ENCODE peak calls at places on chromosome 12, in five cellular contexts. Z, U, R, Q and W are unnamed samples.

GRCh38 chr12:107130830-107131760 is 37.7 kb upstream of the CRY1 start:
- DNase-seq in Z (no peak), U (no peak), R (no peak), Q (no peak), W (no peak)

GRCh38 chr12:47939009-47939601 is 24.3 kb upstream of the TMEM106C start:
- DNase-seq in Z (no peak), U (no peak), R (peak), Q (no peak), W (no peak)

GRCh38 chr12:112645586-112645985 is 146.0 kb upstream of the RPH3A start:
- DNase-seq in Z (no peak), U (no peak), R (no peak), Q (no peak), W (no peak)

GRCh38 chr12:29616664-29617409 is 119.4 kb upstream of the OVCH1 start:
- DNase-seq in Z (peak), U (no peak), R (no peak), Q (no peak), W (peak)

GRCh38 chr12:19169222-19169621 is 39.7 kb downstream of the PLEKHA5 start:
- DNase-seq in Z (no peak), U (no peak), R (no peak), Q (no peak), W (no peak)

GRCh38 chr12:49697808-49698207 is 9.4 kb downstream of the FMNL3 start:
- DNase-seq in Z (no peak), U (no peak), R (no peak), Q (no peak), W (no peak)

GRCh38 chr12:10940389-10940788 is 1.3 kb upstream of the TAS2R14 start:
- DNase-seq in Z (peak), U (no peak), R (no peak), Q (no peak), W (peak)

GRCh38 chr12:56880416-56881035 is 53.7 kb downstream of the SDR9C7 start:
- DNase-seq in Z (peak), U (no peak), R (no peak), Q (no peak), W (no peak)

GRCh38 chr12:1007994-1008393 is 17.0 kb downstream of the ERC1 start:
- DNase-seq in Z (no peak), U (no peak), R (no peak), Q (no peak), W (no peak)

GRCh38 chr12:53532524-53533445 is 25.5 kb upstream of the NPFF start:
- DNase-seq in Z (peak), U (no peak), R (no peak), Q (no peak), W (no peak)

GRCh38 chr12:114777052-114777451 is 93.1 kb upstream of the TBX3 start:
- DNase-seq in Z (peak), U (no peak), R (no peak), Q (no peak), W (peak)

GRCh38 chr12:108589028-108589839 is 8.7 kb downstream of the TMEM119 start:
- DNase-seq in Z (peak), U (no peak), R (no peak), Q (peak), W (peak)

GRCh38 chr12:128388461-128388921 is 121.5 kb downstream of the TMEM132C start:
- DNase-seq in Z (peak), U (peak), R (no peak), Q (no peak), W (no peak)

GRCh38 chr12:94247256-94247655 is 98.9 kb downstream of the PLXNC1 start:
- DNase-seq in Z (no peak), U (no peak), R (no peak), Q (peak), W (peak)

GRCh38 chr12:68785358-68785757 is 22.6 kb upstream of the MDM2 start:
- DNase-seq in Z (peak), U (no peak), R (no peak), Q (no peak), W (no peak)

GRCh38 chr12:65663097-65663496 is 161.2 kb upstream of the HMGA2 start:
- DNase-seq in Z (no peak), U (no peak), R (no peak), Q (no peak), W (no peak)

GRCh38 chr12:6116481-6117021 is 7.9 kb downstream of the VWF start:
- DNase-seq in Z (peak), U (no peak), R (no peak), Q (no peak), W (no peak)

GRCh38 chr12:130026608-130027176 is 122.9 kb upstream of the TMEM132D start:
- DNase-seq in Z (peak), U (peak), R (peak), Q (peak), W (peak)

GRCh38 chr12:120539303-120539702 is 5.1 kb downstream of the RNF10 start:
- DNase-seq in Z (peak), U (no peak), R (no peak), Q (no peak), W (no peak)

GRCh38 chr12:103571286-103571685 is 15.8 kb upstream of the STAB2 start:
- DNase-seq in Z (peak), U (no peak), R (peak), Q (peak), W (no peak)

GRCh38 chr12:32264995-32265394 is 134.4 kb upstream of the FGD4 start:
- DNase-seq in Z (peak), U (peak), R (no peak), Q (no peak), W (no peak)

GRCh38 chr12:94677778-94678177 is 27.4 kb upstream of the TMCC3 start:
- DNase-seq in Z (no peak), U (no peak), R (peak), Q (no peak), W (no peak)

GRCh38 chr12:6345319-6346071 is 3.6 kb upstream of the TNFRSF1A start:
- DNase-seq in Z (peak), U (no peak), R (peak), Q (no peak), W (peak)

GRCh38 chr12:62911288-62911687 is 23.7 kb downstream of the PPM1H start:
- DNase-seq in Z (no peak), U (no peak), R (no peak), Q (no peak), W (no peak)
- H3K4me3 ChIP-seq in Z (no peak), U (no peak), R (no peak), Q (no peak), W (no peak)

DNA sequence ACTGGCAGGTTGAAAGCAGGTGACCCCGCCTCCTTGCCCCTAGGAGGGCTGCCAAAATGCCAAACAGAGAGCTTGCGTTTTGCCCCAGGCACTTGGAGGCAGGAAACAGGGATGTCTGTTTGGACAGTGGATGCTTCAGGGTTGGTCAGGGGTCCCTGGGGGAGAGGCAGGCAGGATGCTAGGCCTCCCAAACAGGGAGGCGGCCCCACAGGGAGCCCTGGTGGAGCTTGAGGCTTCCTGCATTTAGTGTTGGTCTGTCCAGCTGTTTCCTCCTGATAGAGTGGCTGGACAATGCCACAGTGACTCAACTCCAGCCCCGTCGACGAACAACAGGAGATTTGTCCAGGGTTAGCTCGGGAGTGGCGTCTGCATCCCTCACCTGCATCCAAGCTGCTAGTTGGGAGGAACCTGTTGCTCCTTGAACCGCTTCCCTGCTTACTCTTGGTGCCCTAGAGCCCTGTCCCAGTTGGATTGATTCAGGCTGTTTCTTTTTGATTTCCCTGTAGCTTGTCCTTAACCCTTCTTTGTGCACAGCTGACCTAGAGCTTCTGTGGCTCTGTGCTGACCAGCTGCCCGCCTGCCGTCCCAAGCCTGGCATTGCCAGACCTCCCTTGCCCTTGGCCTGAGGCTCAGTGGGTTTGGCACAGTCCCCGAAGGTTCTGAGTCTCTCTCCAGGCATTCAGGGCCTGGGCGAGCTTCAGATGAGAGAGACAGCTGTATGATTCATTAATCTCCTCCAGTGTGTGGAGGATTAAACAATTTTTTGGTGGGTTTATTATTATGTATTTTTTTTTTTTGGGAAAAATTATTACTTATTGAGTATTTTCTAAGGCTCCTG is 45.9 kb downstream of the TSPAN9 start:
- DNase-seq in Z (peak), U (peak), R (no peak), Q (no peak), W (peak)
- TF ChIP-seq CTCF in Z (peak), U (no peak), R (no peak), Q (no peak), W (peak)

DNA sequence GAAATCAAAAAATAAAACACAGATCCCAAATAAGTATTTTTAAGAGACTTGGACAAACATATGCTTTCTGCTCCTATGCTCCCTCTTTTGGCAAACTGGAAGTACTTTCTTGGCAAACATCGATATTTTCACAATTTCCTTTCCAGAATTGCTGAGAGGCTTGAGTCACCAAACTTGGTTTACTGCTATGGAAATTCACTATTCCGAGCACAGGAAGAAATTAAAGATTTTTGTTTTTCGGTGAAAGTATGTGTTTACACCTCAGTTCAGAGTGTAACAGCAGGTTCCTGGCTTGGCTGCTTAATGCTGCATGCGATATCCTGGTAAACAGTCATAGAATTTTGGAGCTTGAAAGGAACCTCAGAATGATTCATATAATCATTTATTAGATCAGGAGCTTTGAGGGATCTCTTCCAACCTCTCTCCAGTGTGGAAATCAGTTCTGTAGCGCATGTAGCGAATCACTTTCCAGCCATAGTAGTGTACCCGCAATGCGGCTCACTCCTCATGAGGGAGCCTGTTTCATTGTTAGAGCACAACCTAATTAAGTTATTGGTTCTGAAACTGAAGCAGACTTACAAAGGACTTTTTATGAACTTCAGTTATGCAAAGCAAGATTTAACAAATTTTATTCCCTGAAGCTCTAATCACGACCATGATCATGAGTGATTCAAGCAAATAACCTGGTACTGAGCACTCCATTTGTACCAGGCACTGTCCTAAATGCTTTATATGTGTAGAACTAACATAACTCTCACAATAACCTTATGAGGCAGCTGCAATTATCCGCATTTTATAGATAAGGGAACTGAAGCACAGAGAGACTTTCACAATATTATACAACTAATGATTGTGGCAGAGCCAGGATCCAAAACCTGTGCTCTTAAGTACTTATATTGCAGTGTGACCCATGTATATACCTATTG is 56.4 kb upstream of the ATP2A2 start:
- DNase-seq in Z (peak), U (peak), R (no peak), Q (no peak), W (peak)
- H3K4me3 ChIP-seq in Z (no peak), U (no peak), R (peak), Q (no peak), W (no peak)

GRCh38 chr12:90695415-90695814 is 259.6 kb downstream of the CCER1 start:
- DNase-seq in Z (peak), U (no peak), R (no peak), Q (no peak), W (no peak)
- TF ChIP-seq CTCF in Z (peak), U (no peak), R (no peak), Q (no peak), W (no peak)

GRCh38 chr12:97464241-97465011 is 1.8 kb downstream of the RMST start:
- DNase-seq in Z (no peak), U (no peak), R (no peak), Q (peak), W (no peak)

DNA sequence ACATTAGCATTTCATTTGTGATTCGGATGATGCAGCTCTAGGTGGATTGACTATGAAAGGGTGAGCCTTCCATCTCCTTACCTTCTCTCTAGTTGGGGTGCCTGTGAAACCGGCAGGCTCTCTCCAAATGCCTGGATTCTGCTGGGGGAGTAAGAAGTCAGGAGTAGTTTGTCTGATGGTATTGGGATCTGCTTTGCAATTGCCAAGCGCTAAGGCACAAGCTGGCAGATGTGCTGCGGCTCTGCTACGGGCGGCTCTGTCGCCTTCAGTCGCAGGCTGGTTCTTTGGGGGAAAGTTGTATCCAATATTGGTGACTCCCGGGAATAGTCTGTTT is 2.4 kb downstream of the RMST start:
- DNase-seq in Z (no peak), U (no peak), R (no peak), Q (peak), W (no peak)
- H3K4me3 ChIP-seq in Z (no peak), U (no peak), R (no peak), Q (peak), W (no peak)